ENCODE peak calls at places on chromosomes 2 and 18, in four cellular contexts. X is HCT116, L is astrocyte, D is astrocyte of the cerebellum. P is an unnamed sample.
A peak's percentile ranks its signal among the peaks of the same experiment; 100 is the strongest.

GRCh38 chr2:201575971-201576370 is 67.3 kb downstream of the TMEM237 start:
- DNase-seq in D (no peak), X (no peak), L (no peak), P (no peak)

GRCh38 chr2:32128636-32129035 is 37.0 kb upstream of the SLC30A6 start:
- DNase-seq in X (no peak), L (no peak), D (no peak), P (no peak)

GRCh38 chr2:124804014-124804940 is 779.2 kb downstream of the CNTNAP5 start:
- DNase-seq in L (no peak), X (peak; percentile 3), D (no peak), P (peak; percentile 30)

GRCh38 chr2:8645176-8645831 is 36.6 kb upstream of the ID2 start:
- DNase-seq in X (no peak), L (no peak), D (no peak), P (no peak)

GRCh38 chr2:133503927-133504326 is 64.3 kb downstream of the NCKAP5 start:
- DNase-seq in D (no peak), X (no peak), L (no peak), P (no peak)

GRCh38 chr2:68294913-68295312 is 24.8 kb downstream of the CNRIP1 start:
- DNase-seq in L (no peak), D (no peak), X (no peak), P (no peak)

GRCh38 chr2:189233527-189233926 is 54.0 kb upstream of the COL5A2 start:
- DNase-seq in L (no peak), X (no peak), D (no peak), P (peak; percentile 66)

GRCh38 chr18:21458788-21459187 is 141.7 kb downstream of the ESCO1 start:
- DNase-seq in X (no peak), L (no peak), D (no peak), P (no peak)

GRCh38 chr2:161625314-161625919 is 1.2 kb downstream of the SLC4A10 start:
- DNase-seq in D (no peak), X (no peak), L (no peak), P (no peak)

GRCh38 chr2:43273477-43273876 is 47.1 kb upstream of the ZFP36L2 start:
- DNase-seq in D (no peak), L (peak; percentile 43), X (no peak), P (peak; percentile 32)

GRCh38 chr2:237614151-237614720 is 13.2 kb upstream of the LRRFIP1 start:
- DNase-seq in L (peak; percentile 63), X (no peak), D (peak; percentile 18), P (peak; percentile 45)
- TF ChIP-seq CTCF in L (peak; percentile 12), X (no peak), D (peak; percentile 17), P (no peak)

GRCh38 chr2:48043301-48043700 is 137.0 kb upstream of the FBXO11 start:
- DNase-seq in L (no peak), X (no peak), D (no peak), P (no peak)
- H3K4me3 ChIP-seq in L (no peak overlapping the region), X (no peak overlapping the region), D (no peak overlapping the region), P (no peak overlapping the region)

DNA sequence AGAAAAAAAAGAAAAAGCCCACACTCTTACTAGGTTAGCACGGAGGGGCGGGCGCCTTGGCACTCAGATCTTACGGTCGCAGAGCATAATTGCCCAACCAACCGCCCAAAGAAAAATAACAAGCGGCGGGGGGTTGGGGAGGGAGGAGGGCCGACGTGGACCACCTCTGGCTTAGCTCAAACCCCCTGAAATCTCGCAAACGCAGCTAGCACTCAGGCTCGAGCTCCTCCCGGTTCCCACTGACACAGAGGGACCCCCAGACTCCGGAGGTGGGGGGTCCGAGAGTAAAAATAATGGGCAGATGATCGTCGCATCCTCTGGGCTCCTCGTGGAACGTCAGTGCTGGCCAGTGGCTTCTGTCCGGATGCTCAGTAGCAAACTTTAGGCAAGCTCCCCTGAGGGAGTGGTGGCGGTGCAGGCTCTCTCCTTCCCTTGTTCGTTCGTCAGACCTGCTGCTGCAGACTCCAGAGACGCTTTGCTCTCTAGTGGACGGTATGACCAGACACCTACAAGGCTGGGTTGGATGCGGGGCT is 12.0 kb downstream of the CATIP start:
- DNase-seq in D (no peak), L (peak; percentile 22), X (no peak), P (no peak)
- TF ChIP-seq CTCF in D (no peak), L (no peak), X (no peak), P (no peak)

GRCh38 chr18:3395466-3395865 is 54.5 kb upstream of the TGIF1 start:
- DNase-seq in X (no peak), D (no peak), L (no peak), P (no peak)
- H3K4me3 ChIP-seq in X (no peak overlapping the region), D (no peak overlapping the region), L (no peak overlapping the region), P (no peak overlapping the region)

GRCh38 chr2:117703868-117704267 is 110.6 kb upstream of the DDX18 start:
- DNase-seq in L (no peak), D (no peak), X (no peak), P (no peak)
- TF ChIP-seq CTCF in L (no peak), D (no peak), X (no peak), P (no peak)

GRCh38 chr2:241857572-241858121 is 1.0 kb downstream of the PDCD1 start:
- DNase-seq in X (no peak), L (no peak), D (no peak), P (no peak)
- H3K4me3 ChIP-seq in X (no peak overlapping the region), L (no peak overlapping the region), D (no peak overlapping the region), P (no peak overlapping the region)

DNA sequence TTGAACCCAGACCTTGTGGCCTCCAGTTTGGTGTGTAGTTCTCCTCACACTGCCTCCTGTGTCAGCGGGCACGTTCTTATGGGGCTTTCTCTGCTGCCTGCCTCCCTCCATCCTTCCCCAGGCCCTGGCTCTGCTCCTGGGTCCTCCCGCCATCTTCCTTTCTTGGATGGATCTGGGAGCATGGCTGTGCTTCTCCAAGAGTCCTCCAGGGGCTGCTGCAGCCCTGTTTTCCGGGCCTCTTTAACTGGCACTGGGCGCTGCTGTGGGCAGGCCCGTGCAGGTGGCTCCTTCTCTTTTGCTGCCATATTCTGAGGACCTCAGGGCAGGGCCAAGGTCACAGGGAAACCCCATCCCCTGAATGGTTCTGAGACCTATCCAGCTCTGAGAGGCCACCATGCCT is 17.8 kb downstream of the THNSL2 start:
- DNase-seq in X (no peak), D (no peak), L (no peak), P (no peak)
- TF ChIP-seq CTCF in X (peak; percentile 70), D (peak; percentile 30), L (no peak), P (no peak)

DNA sequence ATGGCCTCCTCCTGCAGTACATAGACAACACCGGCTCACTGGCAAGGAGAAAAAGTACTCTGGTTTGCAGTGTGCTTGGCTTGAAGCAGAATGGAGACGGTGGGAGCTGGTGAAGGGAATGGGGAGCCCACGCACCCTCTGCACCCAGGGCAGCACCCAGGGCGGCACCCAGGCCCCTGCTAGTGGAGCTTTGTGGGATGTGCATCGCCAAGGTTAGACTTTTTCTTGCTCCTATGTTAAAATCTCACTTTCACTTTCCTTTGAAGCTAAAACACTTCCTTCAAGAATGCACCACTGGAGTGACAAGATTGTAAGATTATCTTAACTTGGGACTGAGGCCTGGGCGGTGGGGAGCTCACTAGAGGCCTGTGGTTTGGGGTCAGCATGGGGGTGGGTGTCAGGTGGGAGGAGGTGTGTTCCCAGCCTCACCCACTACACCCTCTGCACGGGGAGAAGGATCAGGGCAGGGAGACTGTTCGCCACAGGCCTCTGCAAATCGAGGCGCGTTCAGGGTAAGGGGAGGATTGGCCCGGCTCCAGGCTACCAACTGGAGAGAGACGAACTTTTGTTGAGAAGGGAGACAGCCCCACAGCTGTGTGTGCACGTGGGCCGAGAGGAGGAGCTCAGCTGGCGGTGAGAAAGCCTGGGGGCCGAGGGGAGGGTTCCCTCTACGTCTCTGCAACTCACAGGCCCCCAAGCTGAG is 147.5 kb downstream of the KLHL29 start:
- DNase-seq in X (no peak), L (no peak), D (no peak), P (no peak)
- H3K4me3 ChIP-seq in X (no peak overlapping the region), L (no peak overlapping the region), D (no peak overlapping the region), P (no peak overlapping the region)

DNA sequence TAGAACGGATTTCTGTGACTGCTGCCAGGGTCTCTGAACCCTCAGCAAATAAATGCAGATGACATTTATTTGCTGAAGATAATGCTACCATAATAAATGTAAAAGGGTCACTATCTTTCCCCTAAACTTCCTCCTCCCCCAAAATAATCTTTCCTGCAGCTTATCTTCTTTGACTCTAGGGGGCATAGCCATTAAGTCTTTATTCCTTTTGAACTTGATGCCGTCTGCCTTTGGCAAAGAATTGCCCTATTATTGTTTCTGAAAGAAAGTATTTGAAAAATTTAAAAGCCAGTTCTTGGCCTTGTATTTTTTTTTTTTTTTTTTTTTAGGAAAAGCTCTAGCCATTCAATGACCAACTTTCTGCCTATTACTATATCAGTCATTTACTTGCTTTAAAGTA is 63.5 kb upstream of the ACSL3 start:
- DNase-seq in L (peak; percentile 52), D (peak; percentile 35), X (no peak), P (peak; percentile 84)
- TF ChIP-seq CTCF in L (peak; percentile 54), D (peak; percentile 52), X (peak; percentile 53), P (peak; percentile 61)

DNA sequence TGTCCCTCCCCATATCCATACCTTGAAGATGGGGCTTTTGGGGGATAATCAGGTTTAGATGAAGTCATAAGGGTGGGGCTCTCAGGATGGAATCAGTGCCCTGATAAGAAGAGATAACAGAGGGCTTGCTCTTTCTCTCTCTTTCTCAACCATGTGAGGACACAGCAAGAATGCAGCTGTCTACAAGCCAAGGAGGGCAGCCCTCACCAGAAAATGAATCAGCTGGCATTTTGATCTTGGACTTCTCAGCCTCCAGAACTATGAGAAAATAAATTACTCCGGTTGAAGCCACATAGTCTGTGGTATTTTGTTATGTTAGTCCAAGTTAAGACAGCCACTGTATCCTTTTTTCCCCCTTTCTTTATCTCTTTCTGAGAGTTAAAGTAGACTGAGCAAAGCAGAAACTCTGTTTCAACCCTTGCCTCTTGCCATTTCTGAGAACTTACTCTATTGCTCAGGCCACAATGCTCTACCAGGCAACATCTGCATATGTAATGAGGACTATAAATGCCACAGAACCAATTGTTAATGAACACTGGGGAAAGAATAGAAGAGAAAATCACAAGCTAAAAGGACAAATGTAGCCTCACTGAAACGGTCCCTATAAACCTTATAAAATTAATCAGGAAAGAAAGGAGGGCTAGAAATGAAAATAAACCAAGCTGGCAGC is 56.9 kb downstream of the SRBD1 start:
- DNase-seq in X (no peak), D (no peak), L (peak; percentile 80), P (peak; percentile 90)
- H3K4me3 ChIP-seq in X (no peak overlapping the region), D (no peak overlapping the region), L (no peak overlapping the region), P (no peak overlapping the region)

P was measured in fibroblast of the aortic adventitia.